ENCODE peak calls at places on chromosomes 2 and 18, in seven cellular contexts. J is A549, Q is heart left ventricle, Y is IMR-90, W is GM12878, Z is K562, M is HCT116. I is an unnamed sample.

GRCh38 chr2:181025004-181025403 is 44.6 kb downstream of the UBE2E3 start:
- ATAC-seq in Z (no peak), J (no peak), W (no peak), M (no peak), Q (no peak), Y (no peak), I (no peak)

GRCh38 chr2:189851174-189851826 is 67.0 kb downstream of the PMS1 start:
- ATAC-seq in J (no peak), Q (no peak), M (no peak), Y (no peak), Z (no peak), W (no peak), I (no peak)

GRCh38 chr2:160381425-160381951 is 112.1 kb downstream of the RBMS1 start:
- ATAC-seq in W (no peak), M (no peak), J (peak; percentile 36), Q (peak; percentile 45), Y (no peak), Z (no peak), I (peak; percentile 34)

GRCh38 chr2:117775820-117776219 is 38.7 kb upstream of the DDX18 start:
- ATAC-seq in M (no peak), Z (no peak), Y (no peak), W (no peak), J (no peak), Q (no peak), I (no peak)

GRCh38 chr2:201490291-201490690 is 38.8 kb downstream of the STRADB start:
- ATAC-seq in Q (peak; percentile 65), W (no peak), Z (no peak), M (no peak), Y (no peak), J (no peak), I (no peak)

GRCh38 chr2:72916743-72917137 is 579 bp upstream of the EMX1 start:
- ATAC-seq in Y (no peak), Q (no peak), Z (no peak), W (peak; percentile 43), M (peak; percentile 20), J (no peak), I (no peak)

GRCh38 chr18:51897884-51898283 is 442.1 kb upstream of the DCC start:
- ATAC-seq in M (no peak), J (no peak), Z (no peak), W (no peak), Y (no peak), Q (no peak), I (no peak)

GRCh38 chr2:9695916-9696315 is 65.1 kb upstream of the YWHAQ start:
- ATAC-seq in M (no peak), Q (no peak), J (no peak), Y (no peak), W (no peak), Z (no peak), I (no peak)

GRCh38 chr2:203035879-203036470 is 21.3 kb downstream of the NBEAL1 start:
- ATAC-seq in Q (no peak), Y (no peak), J (no peak), W (no peak), Z (no peak), M (no peak), I (no peak)

GRCh38 chr2:176507736-176508135 is 238.5 kb downstream of the MTX2 start:
- ATAC-seq in Y (no peak), Q (peak; percentile 42), M (no peak), J (no peak), Z (no peak), W (no peak), I (no peak)

GRCh38 chr2:237858294-237859081 is 935 bp upstream of the RAMP1 start:
- ATAC-seq in Z (peak; percentile 98), M (peak; percentile 86), Q (peak; percentile 77), W (peak; percentile 97), J (peak; percentile 93), Y (peak; percentile 93), I (peak; percentile 70)

GRCh38 chr2:201266629-201267028 is 6.3 kb downstream of the CASP8 start:
- ATAC-seq in W (peak; percentile 73), M (no peak), Y (no peak), Z (no peak), J (no peak), Q (no peak), I (no peak)

GRCh38 chr18:76821356-76821874 is 942 bp upstream of the ZNF236 start:
- ATAC-seq in M (peak; percentile 3), J (no peak), Z (peak; percentile 30), Y (no peak), Q (peak; percentile 44), W (peak; percentile 42), I (no peak)

GRCh38 chr18:11237484-11237883 is 88.1 kb upstream of the PIEZO2 start:
- ATAC-seq in J (no peak), Z (no peak), Q (no peak), W (peak; percentile 91), Y (no peak), M (no peak), I (no peak)

GRCh38 chr2:160363961-160364733 is 129.5 kb downstream of the RBMS1 start:
- ATAC-seq in W (no peak), M (no peak), Y (peak; percentile 34), Z (no peak), J (no peak), Q (peak; percentile 35), I (peak; percentile 57)

GRCh38 chr2:163471947-163472346 is 263.9 kb downstream of the FIGN start:
- ATAC-seq in W (no peak), Y (no peak), J (no peak), M (no peak), Z (no peak), Q (peak; percentile 47), I (no peak)

GRCh38 chr2:89848114-89848513 is 1156.6 kb downstream of the RPIA start:
- ATAC-seq in J (no peak), M (no peak), W (no peak), Q (no peak), Z (no peak), Y (no peak), I (no peak)
- H3K9me3 ChIP-seq in J (no peaks in the 10 kb centered on the region), M (no peaks in the 10 kb centered on the region), W (no peaks in the 10 kb centered on the region), Q (no peaks in the 10 kb centered on the region), Z (no peaks in the 10 kb centered on the region), Y (peaks cover 29% of the 10 kb centered on the region), I (no peaks in the 10 kb centered on the region)

DNA sequence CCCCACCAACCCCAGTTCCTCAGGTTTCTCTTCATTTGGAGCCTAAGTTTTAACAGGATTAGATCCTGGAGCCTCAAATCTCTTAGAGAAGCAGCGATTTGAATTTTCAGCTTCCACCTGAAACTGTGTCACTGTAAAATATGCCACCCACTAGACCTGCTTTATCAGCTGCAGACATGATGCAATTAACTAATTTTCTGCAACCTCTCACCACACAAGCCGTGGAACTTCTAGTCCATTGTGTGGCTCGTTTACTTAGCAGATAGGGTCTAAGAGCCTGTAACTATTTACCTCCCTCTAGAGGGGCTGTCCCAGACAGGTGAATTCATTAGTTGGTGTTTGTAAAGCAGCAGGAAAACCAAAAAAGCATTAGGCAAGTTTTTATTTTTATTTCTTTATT is 31.6 kb upstream of the FZD5 start:
- ATAC-seq in W (no peak), Z (peak; percentile 77), Y (no peak), J (no peak), Q (no peak), M (no peak), I (no peak)
- TF ChIP-seq POLR2A in W (no peak), Z (no peak), Y (no peak), J (no peak), Q (no peak), M (no peak), I (no peak)

DNA sequence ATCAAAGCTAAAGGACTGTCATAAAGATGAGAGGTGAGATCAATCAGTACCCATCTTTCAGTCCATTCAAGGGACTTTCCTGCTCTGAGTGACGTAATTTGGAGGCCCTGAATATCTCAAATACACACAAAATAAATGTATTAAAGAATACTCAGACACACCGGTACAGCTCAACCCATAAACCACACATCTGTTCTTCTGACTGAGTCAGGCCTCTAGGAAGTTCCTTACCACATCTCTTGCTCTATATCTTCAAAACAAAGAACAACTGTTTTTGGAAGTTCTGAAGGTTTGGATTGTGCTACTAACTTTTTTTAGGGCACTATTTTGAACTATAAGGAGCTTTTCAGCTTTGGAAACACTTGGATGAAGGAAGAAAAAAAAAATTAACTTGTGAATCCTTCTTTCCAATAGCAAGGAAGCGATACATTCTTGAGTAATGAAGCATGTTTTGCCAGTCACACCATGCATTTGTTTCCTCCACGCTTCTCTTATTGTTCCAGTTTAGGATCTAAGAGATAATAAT is 866.5 kb upstream of the VRK2 start:
- ATAC-seq in J (no peak), Z (no peak), W (peak; percentile 87), Y (no peak), M (no peak), Q (no peak), I (no peak)
- H3K9me3 ChIP-seq in J (no peaks in the 10 kb centered on the region), Z (no peaks in the 10 kb centered on the region), W (no peaks in the 10 kb centered on the region), Y (peaks cover 2% of the 10 kb centered on the region), M (no peaks in the 10 kb centered on the region), Q (no peaks in the 10 kb centered on the region), I (no peaks in the 10 kb centered on the region)

GRCh38 chr2:45611020-45611737 is at the start of gene SRBD1:
- ATAC-seq in M (peak; percentile 95), Z (peak; percentile 97), J (peak; percentile 98), W (peak; percentile 94), Y (peak; percentile 98), Q (peak; percentile 98), I (peak; percentile 96)
- TF ChIP-seq POLR2A in M (peak; percentile 46), Z (peak; percentile 94), J (peak; percentile 81), W (peak; percentile 86), Y (peak; percentile 66), Q (peak; percentile 66), I (peak; percentile 36)